ENCODE peak calls at places on chromosomes 12 and 14, in six cellular contexts. K is A549, L is lung, Z is aorta, G is fibroblast of lung, M is body of pancreas. W is an unnamed sample. For H3K4me1, the result is how much of the 10 kb centered on the place peaks cover.

GRCh38 chr14:79331820-79332219 is 879.5 kb downstream of the DIO2 start:
- DNase-seq in K (no peak), L (no peak), Z (no peak), G (no peak), M (no peak), W (no peak)

GRCh38 chr12:111692575-111693210 is 6.8 kb downstream of the ACAD10 start:
- DNase-seq in K (peak), L (no peak), Z (no peak), G (no peak), M (no peak), W (no peak)

GRCh38 chr12:90984114-90984513 is 20.7 kb downstream of the EPYC start:
- DNase-seq in K (no peak), L (no peak), Z (no peak), G (no peak), M (no peak), W (no peak)

GRCh38 chr12:5096241-5096880 is 52.7 kb downstream of the KCNA5 start:
- DNase-seq in K (no peak), L (peak), Z (no peak), G (peak), M (no peak), W (no peak)

GRCh38 chr12:111406474-111407370 is 999 bp downstream of the SH2B3 start:
- DNase-seq in K (no peak), L (no peak), Z (no peak), G (no peak), M (no peak), W (no peak)

GRCh38 chr12:105761075-105761474 is 377.7 kb downstream of the NUAK1 start:
- DNase-seq in K (no peak), L (no peak), Z (no peak), G (no peak), M (no peak), W (no peak)

GRCh38 chr14:80809663-80810062 is 131.9 kb downstream of the CEP128 start:
- DNase-seq in K (no peak), L (no peak), Z (no peak), G (no peak), M (no peak), W (no peak)

GRCh38 chr12:62732861-62733427 is 202.0 kb downstream of the PPM1H start:
- DNase-seq in K (peak), L (no peak), Z (no peak), G (peak), M (no peak), W (no peak)

GRCh38 chr14:55553791-55554190 is 26.2 kb upstream of the KTN1 start:
- DNase-seq in K (no peak), L (no peak), Z (no peak), G (no peak), M (no peak), W (no peak)

GRCh38 chr14:52400846-52401245 is 86.7 kb downstream of the PTGER2 start:
- DNase-seq in K (no peak), L (no peak), Z (no peak), G (no peak), M (no peak), W (no peak)

DNA sequence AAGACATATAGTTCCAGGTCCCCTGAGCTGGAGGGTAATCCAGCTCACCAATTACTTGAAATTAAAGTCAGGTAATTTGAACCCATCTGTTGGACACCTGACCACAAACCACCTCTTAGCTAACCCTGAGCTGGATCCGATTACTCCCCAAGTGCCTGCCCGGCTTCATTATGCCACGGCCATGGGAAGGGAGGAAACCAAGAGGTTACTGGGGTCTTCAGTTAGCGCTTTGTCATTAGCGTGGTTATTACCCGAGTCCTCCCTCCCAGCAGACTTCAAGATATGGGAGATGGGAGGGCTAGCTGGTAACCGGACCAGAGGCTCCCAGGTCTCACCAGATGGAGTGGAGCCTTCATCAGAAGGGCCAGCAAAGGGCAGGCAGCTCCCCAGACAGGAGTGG is 1071.4 kb downstream of the BCL11B start:
- DNase-seq in K (no peak), L (no peak), Z (no peak), G (no peak), M (no peak), W (no peak)
- H3K4me1 ChIP-seq in K (under half), L (under half), Z (under half), G (under half), M (under half), W (under half)

GRCh38 chr12:32854097-32854496 is 42.5 kb downstream of the PKP2 start:
- DNase-seq in K (no peak), L (no peak), Z (no peak), G (no peak), M (no peak), W (no peak)
- H3K4me1 ChIP-seq in K (under half), L (under half), Z (under half), G (under half), M (under half), W (under half)

DNA sequence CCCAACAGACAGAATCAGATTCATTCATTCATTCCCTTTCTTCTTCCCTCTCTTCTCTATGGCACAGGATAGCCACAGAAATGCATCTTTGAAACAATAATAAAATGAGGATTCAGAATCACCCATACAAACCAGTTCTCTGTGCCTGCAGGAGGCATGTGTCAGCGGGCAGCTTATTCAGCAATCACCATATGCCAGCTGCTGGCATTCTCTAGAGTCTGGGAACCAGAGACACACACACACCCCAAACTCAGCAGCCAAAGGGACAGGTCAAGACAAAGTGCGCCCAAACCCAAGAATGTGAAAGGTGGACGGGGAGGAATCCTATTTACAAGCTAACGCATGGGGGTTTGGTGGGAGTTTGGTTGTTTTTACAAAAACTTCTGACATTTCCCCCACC is 14.1 kb downstream of the ARF3 start:
- DNase-seq in K (no peak), L (no peak), Z (no peak), G (no peak), M (no peak), W (no peak)
- H3K4me1 ChIP-seq in K (under half), L (under half), Z (under half), G (under half), M (under half), W (under half)

GRCh38 chr14:91885837-91886236 is 18.5 kb upstream of the TC2N start:
- DNase-seq in K (no peak), L (no peak), Z (no peak), G (no peak), M (peak), W (peak)

GRCh38 chr14:91884664-91885063 is 17.3 kb upstream of the TC2N start:
- DNase-seq in K (no peak), L (no peak), Z (peak), G (no peak), M (no peak), W (no peak)

GRCh38 chr14:91886961-91887360 is 19.6 kb upstream of the TC2N start:
- DNase-seq in K (no peak), L (no peak), Z (no peak), G (no peak), M (peak), W (no peak)

GRCh38 chr14:91883770-91884169 is 16.4 kb upstream of the TC2N start:
- DNase-seq in K (no peak), L (no peak), Z (peak), G (peak), M (peak), W (no peak)

GRCh38 chr14:91885113-91885712 is 17.9 kb upstream of the TC2N start:
- DNase-seq in K (no peak), L (no peak), Z (no peak), G (no peak), M (no peak), W (no peak)
- H3K4me1 ChIP-seq in K (under half), L (under half), Z (under half), G (under half), M (under half), W (under half)

DNA sequence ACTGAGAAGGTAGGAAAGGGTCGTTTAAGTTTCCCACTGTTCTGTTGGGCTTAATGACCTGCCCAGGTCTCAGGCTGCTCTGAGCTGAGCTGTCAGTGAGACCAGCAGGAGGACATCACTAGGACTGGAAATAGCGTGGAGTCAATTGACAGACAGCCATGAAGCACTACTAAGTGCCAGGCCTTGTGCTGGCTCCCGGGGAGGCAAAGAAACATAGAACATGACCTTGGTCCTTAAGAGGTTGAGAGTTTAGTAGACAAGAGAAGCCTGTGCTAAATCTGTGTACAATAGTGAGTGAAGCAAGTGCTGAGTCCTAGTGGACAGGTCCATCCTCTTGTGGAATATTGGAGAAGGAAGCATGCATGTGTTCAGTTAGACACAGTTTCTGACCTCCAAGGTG is 239.2 kb downstream of the CACNA1C start:
- DNase-seq in K (no peak), L (no peak), Z (no peak), G (no peak), M (no peak), W (no peak)
- H3K4me1 ChIP-seq in K (under half), L (under half), Z (under half), G (under half), M (under half), W (under half)

DNA sequence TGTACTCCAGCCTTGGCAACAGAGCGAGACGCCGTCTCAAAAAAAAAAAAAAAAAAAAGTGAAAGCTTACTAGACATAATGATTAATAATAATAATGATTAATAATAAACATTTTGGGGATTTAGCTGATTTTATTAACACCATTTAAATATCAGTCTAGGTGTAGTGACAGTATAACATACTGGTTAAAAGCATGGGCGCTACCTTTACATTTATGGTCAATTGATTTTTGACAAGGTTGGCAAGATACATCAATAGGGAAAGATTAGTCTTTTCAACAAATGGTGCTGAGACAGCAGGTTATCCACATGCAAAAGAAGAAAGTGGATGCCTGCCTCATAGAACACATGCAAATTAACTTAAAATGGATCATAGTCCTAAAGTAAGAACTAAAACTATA is 34.3 kb downstream of the TXNRD1 start:
- DNase-seq in K (peak), L (no peak), Z (no peak), G (no peak), M (no peak), W (no peak)
- H3K4me1 ChIP-seq in K (under half), L (under half), Z (under half), G (under half), M (under half), W (under half)

GRCh38 chr12:16756833-16757552 is 151.0 kb upstream of the LMO3 start:
- DNase-seq in K (no peak), L (no peak), Z (no peak), G (no peak), M (no peak), W (no peak)
- H3K4me1 ChIP-seq in K (under half), L (under half), Z (under half), G (under half), M (under half), W (under half)

GRCh38 chr12:85260904-85261303 is 19.1 kb upstream of the ALX1 start:
- DNase-seq in K (peak), L (no peak), Z (no peak), G (no peak), M (no peak), W (no peak)
- H3K4me1 ChIP-seq in K (under half), L (under half), Z (under half), G (under half), M (under half), W (under half)